ENCODE peak calls at places on chromosomes 7 and 10, in nine cellular contexts. D, A, X, E, W, C, K, I and T are unnamed samples.

GRCh38 chr7:129213828-129214227 is 11.0 kb upstream of the AHCYL2 start:
- DNase-seq in D (no peak), A (no peak), X (no peak), E (no peak), W (no peak), C (peak; percentile 36), K (no peak), I (no peak), T (peak; percentile 8)

GRCh38 chr7:71612892-71613291 is 480.9 kb downstream of the GALNT17 start:
- DNase-seq in D (no peak), A (no peak), X (no peak), E (no peak), W (no peak), C (no peak), K (no peak), I (no peak), T (no peak)

GRCh38 chr10:79207726-79208125 is 139.0 kb downstream of the ZMIZ1 start:
- DNase-seq in D (no peak), A (no peak), X (no peak), E (no peak), W (no peak), C (no peak), K (no peak), I (no peak), T (no peak)

GRCh38 chr7:121436688-121437087 is 40.6 kb upstream of the FAM3C start:
- DNase-seq in D (no peak), A (no peak), X (no peak), E (no peak), W (no peak), C (no peak), K (no peak), I (no peak), T (no peak)

GRCh38 chr7:112481833-112482669 is 1.3 kb downstream of the LSMEM1 start:
- DNase-seq in D (peak; percentile 85), A (no peak), X (peak; percentile 57), E (no peak), W (peak; percentile 82), C (no peak), K (no peak), I (no peak), T (no peak)

GRCh38 chr10:23439452-23439919 is 611 bp downstream of the OTUD1 start:
- DNase-seq in D (no peak), A (peak; percentile 15), X (no peak), E (no peak), W (no peak), C (peak; percentile 51), K (no peak), I (no peak), T (no peak)

GRCh38 chr7:7157177-7157886 is 25.0 kb upstream of the C1GALT1 start:
- DNase-seq in D (peak; percentile 28), A (peak; percentile 40), X (no peak), E (no peak), W (no peak), C (no peak), K (peak; percentile 75), I (peak; percentile 59), T (peak; percentile 74)

GRCh38 chr7:66845382-66846095 is 75.5 kb upstream of the TMEM248 start:
- DNase-seq in D (no peak), A (no peak), X (no peak), E (no peak), W (peak; percentile 56), C (no peak), K (no peak), I (no peak), T (no peak)

GRCh38 chr10:70381491-70382421 is 669 bp downstream of the LRRC20 start:
- DNase-seq in D (no peak), A (no peak), X (peak; percentile 46), E (peak; percentile 38), W (peak; percentile 92), C (peak; percentile 73), K (no peak), I (no peak), T (no peak)

GRCh38 chr7:7526006-7526405 is 9.7 kb downstream of the COL28A1 start:
- DNase-seq in D (no peak), A (no peak), X (no peak), E (no peak), W (no peak), C (no peak), K (no peak), I (no peak), T (no peak)

GRCh38 chr10:104327745-104328635 is 10.3 kb downstream of the ITPRIP start:
- DNase-seq in D (peak; percentile 76), A (no peak), X (no peak), E (no peak), W (no peak), C (no peak), K (no peak), I (no peak), T (no peak)

GRCh38 chr7:111499027-111499426 is 63.3 kb downstream of the IMMP2L start:
- DNase-seq in D (peak; percentile 96), A (no peak), X (no peak), E (no peak), W (no peak), C (no peak), K (no peak), I (no peak), T (no peak)

GRCh38 chr7:46752881-46753366 is 829.0 kb downstream of the TNS3 start:
- DNase-seq in D (peak; percentile 36), A (no peak), X (no peak), E (no peak), W (no peak), C (no peak), K (no peak), I (no peak), T (no peak)

GRCh38 chr10:129236411-129236810 is 230.6 kb upstream of the MGMT start:
- DNase-seq in D (no peak), A (no peak), X (no peak), E (no peak), W (no peak), C (no peak), K (no peak), I (no peak), T (no peak)

GRCh38 chr10:101444058-101444457 is 90.1 kb downstream of the BTRC start:
- DNase-seq in D (no peak), A (no peak), X (no peak), E (no peak), W (no peak), C (no peak), K (no peak), I (no peak), T (no peak)

GRCh38 chr7:11579141-11579540 is 252.9 kb downstream of the THSD7A start:
- DNase-seq in D (no peak), A (no peak), X (no peak), E (no peak), W (no peak), C (no peak), K (no peak), I (no peak), T (no peak)

GRCh38 chr7:18727094-18727870 is 231.7 kb downstream of the HDAC9 start:
- DNase-seq in D (peak; percentile 45), A (no peak), X (no peak), E (no peak), W (no peak), C (no peak), K (no peak), I (no peak), T (no peak)

GRCh38 chr7:24573554-24574338 is 494 bp downstream of the PALS2 start:
- DNase-seq in D (peak; percentile 44), A (peak; percentile 21), X (peak; percentile 42), E (peak; percentile 50), W (peak; percentile 67), C (peak; percentile 64), K (no peak), I (peak; percentile 24), T (no peak)

GRCh38 chr7:90982228-90982627 is 282.0 kb upstream of the FZD1 start:
- DNase-seq in D (no peak), A (no peak), X (no peak), E (no peak), W (no peak), C (no peak), K (no peak), I (no peak), T (no peak)

GRCh38 chr10:113704637-113705343 is 25.1 kb downstream of the CASP7 start:
- DNase-seq in D (no peak), A (no peak), X (no peak), E (no peak), W (no peak), C (peak; percentile 35), K (no peak), I (no peak), T (peak; percentile 4)

GRCh38 chr7:143321242-143321641 is 5.3 kb downstream of the CLCN1 start:
- DNase-seq in D (no peak), A (no peak), X (no peak), E (no peak), W (no peak), C (no peak), K (no peak), I (no peak), T (no peak)

GRCh38 chr7:124412531-124412930 is 353.1 kb downstream of the GPR37 start:
- DNase-seq in D (no peak), A (no peak), X (no peak), E (no peak), W (no peak), C (no peak), K (no peak), I (no peak), T (no peak)

GRCh38 chr7:87312215-87312865 is 33.1 kb upstream of the CROT start:
- DNase-seq in D (peak; percentile 69), A (peak; percentile 55), X (peak; percentile 69), E (peak; percentile 60), W (no peak), C (peak; percentile 58), K (peak; percentile 48), I (peak; percentile 64), T (peak; percentile 39)

GRCh38 chr10:124524991-124525653 is 63.5 kb downstream of the LHPP start:
- DNase-seq in D (no peak), A (no peak), X (no peak), E (no peak), W (peak; percentile 92), C (no peak), K (no peak), I (no peak), T (no peak)

GRCh38 chr10:70292016-70292415 is 8.2 kb upstream of the NPFFR1 start:
- DNase-seq in D (peak; percentile 43), A (no peak), X (no peak), E (no peak), W (no peak), C (no peak), K (no peak), I (no peak), T (no peak)

GRCh38 chr7:94396044-94396443 is 1.3 kb downstream of the COL1A2 start:
- DNase-seq in D (no peak), A (no peak), X (no peak), E (no peak), W (no peak), C (no peak), K (no peak), I (no peak), T (no peak)

GRCh38 chr10:46550076-46550790 is 6.2 kb downstream of the GPRIN2 start:
- DNase-seq in D (no peak), A (no peak), X (peak; percentile 41), E (peak; percentile 12), W (peak; percentile 56), C (no peak), K (no peak), I (no peak), T (no peak)

GRCh38 chr10:103859161-103860141 is 4.1 kb upstream of the SH3PXD2A start:
- DNase-seq in D (peak; percentile 27), A (peak; percentile 32), X (peak; percentile 75), E (peak; percentile 70), W (no peak), C (peak; percentile 59), K (peak; percentile 11), I (peak; percentile 48), T (peak; percentile 60)

GRCh38 chr10:37856881-37857286 is 526 bp downstream of the ZNF248 start:
- DNase-seq in D (peak; percentile 10), A (peak; percentile 10), X (no peak), E (peak; percentile 32), W (peak; percentile 55), C (peak; percentile 19), K (peak; percentile 20), I (peak; percentile 10), T (peak; percentile 17)

GRCh38 chr10:69892436-69893215 is 90.9 kb downstream of the COL13A1 start:
- DNase-seq in D (peak; percentile 16), A (no peak), X (no peak), E (no peak), W (no peak), C (no peak), K (no peak), I (no peak), T (no peak)

GRCh38 chr7:104950754-104951153 is 63.3 kb upstream of the KMT2E start:
- DNase-seq in D (no peak), A (no peak), X (no peak), E (no peak), W (no peak), C (no peak), K (no peak), I (no peak), T (no peak)